ENCODE peak calls at places on chromosomes 12 and 14, in five cellular contexts. Q is mesendoderm; D is CD8-positive, alpha-beta memory T cell; K is tibial artery; W is PC-3. I is an unnamed sample. For H3K4me1, the result is how much of the 10 kb centered on the place peaks cover.

GRCh38 chr12:108425238-108425795 is 86.2 kb upstream of the CMKLR1 start:
- DNase-seq in Q (peak), D (no peak), K (no peak), W (no peak), I (no peak)

GRCh38 chr14:105526781-105527380 is 498 bp downstream of the TMEM121 start:
- DNase-seq in Q (no peak), D (no peak), K (no peak), W (no peak), I (no peak)

GRCh38 chr12:50053583-50053982 is 3.8 kb upstream of the ASIC1 start:
- DNase-seq in Q (no peak), D (no peak), K (no peak), W (no peak), I (no peak)

GRCh38 chr12:91818236-91819131 is 327.2 kb downstream of the BTG1 start:
- DNase-seq in Q (no peak), D (no peak), K (no peak), W (no peak), I (no peak)

GRCh38 chr14:101732128-101732527 is 29.4 kb upstream of the PPP2R5C start:
- DNase-seq in Q (no peak), D (no peak), K (no peak), W (peak), I (no peak)

GRCh38 chr14:55814064-55814463 is 234.1 kb downstream of the KTN1 start:
- DNase-seq in Q (no peak), D (no peak), K (no peak), W (peak), I (no peak)

GRCh38 chr14:52220924-52221802 is 46.3 kb upstream of the PTGDR start:
- DNase-seq in Q (no peak), D (no peak), K (no peak), W (no peak), I (no peak)

GRCh38 chr12:92208613-92209121 is 63.0 kb upstream of the BTG1 start:
- DNase-seq in Q (peak), D (no peak), K (no peak), W (peak), I (no peak)

GRCh38 chr12:93568091-93568490 is 4.4 kb upstream of the SOCS2 start:
- DNase-seq in Q (no peak), D (no peak), K (no peak), W (no peak), I (no peak)

GRCh38 chr12:109870648-109871047 is 9.7 kb downstream of the GLTP start:
- DNase-seq in Q (no peak), D (no peak), K (no peak), W (no peak), I (no peak)

GRCh38 chr12:48970702-48971334 is 717 bp downstream of the WNT10B start:
- DNase-seq in Q (no peak), D (no peak), K (no peak), W (no peak), I (no peak)

GRCh38 chr14:64556526-64556925 is 6.8 kb downstream of the PPP1R36 start:
- DNase-seq in Q (peak), D (no peak), K (no peak), W (peak), I (no peak)

GRCh38 chr12:106581543-106582263 is 1.1 kb upstream of the RFX4 start:
- DNase-seq in Q (peak), D (no peak), K (no peak), W (no peak), I (no peak)

GRCh38 chr14:27995688-27996087 is 770.9 kb upstream of the FOXG1 start:
- DNase-seq in Q (no peak), D (no peak), K (no peak), W (no peak), I (no peak)

GRCh38 chr12:51393676-51394545 is 2.7 kb upstream of the GALNT6 start:
- DNase-seq in Q (no peak), D (peak), K (no peak), W (peak), I (peak)

GRCh38 chr12:51871918-51872688 is 15.8 kb upstream of the ANKRD33 start:
- DNase-seq in Q (no peak), D (no peak), K (no peak), W (no peak), I (no peak)

GRCh38 chr12:49330631-49331359 is 6.2 kb downstream of the C1QL4 start:
- DNase-seq in Q (no peak), D (no peak), K (no peak), W (no peak), I (no peak)

GRCh38 chr14:100842799-100843198 is 16.9 kb downstream of the MEG3 start:
- DNase-seq in Q (no peak), D (no peak), K (no peak), W (no peak), I (no peak)

GRCh38 chr14:67729072-67729561 is 27.4 kb downstream of the RDH12 start:
- DNase-seq in Q (peak), D (no peak), K (no peak), W (no peak), I (no peak)

GRCh38 chr14:36227802-36228201 is 51.3 kb upstream of the PTCSC3 start:
- DNase-seq in Q (no peak), D (no peak), K (no peak), W (peak), I (no peak)

GRCh38 chr14:64918216-64918615 is 4.0 kb downstream of the CHURC1 start:
- DNase-seq in Q (no peak), D (no peak), K (no peak), W (no peak), I (no peak)

GRCh38 chr12:98894412-98895085 is 249.5 kb downstream of the APAF1 start:
- DNase-seq in Q (peak), D (no peak), K (no peak), W (no peak), I (no peak)

GRCh38 chr14:24441904-24442239 is 704 bp downstream of the SDR39U1 start:
- DNase-seq in Q (no peak), D (no peak), K (no peak), W (peak), I (no peak)

GRCh38 chr14:80965041-80965440 is 9.6 kb downstream of the TSHR start:
- DNase-seq in Q (no peak), D (no peak), K (no peak), W (no peak), I (no peak)

GRCh38 chr12:51593539-51593938 is 2.5 kb downstream of the SCN8A start:
- DNase-seq in Q (peak), D (no peak), K (no peak), W (peak), I (no peak)

GRCh38 chr12:131604146-131604844 is 106.6 kb upstream of the SFSWAP start:
- DNase-seq in Q (no peak), D (peak), K (no peak), W (no peak), I (peak)

GRCh38 chr12:132727091-132727794 is 16.6 kb downstream of the PGAM5 start:
- DNase-seq in Q (no peak), D (no peak), K (no peak), W (no peak), I (no peak)

GRCh38 chr12:3746758-3747157 is 6.2 kb downstream of the CRACR2A start:
- DNase-seq in Q (no peak), D (no peak), K (no peak), W (no peak), I (no peak)

GRCh38 chr12:115312901-115313300 is 628.9 kb upstream of the TBX3 start:
- DNase-seq in Q (no peak), D (no peak), K (no peak), W (peak), I (no peak)

GRCh38 chr12:97308576-97309198 is 153.9 kb upstream of the RMST start:
- DNase-seq in Q (peak), D (no peak), K (no peak), W (peak), I (no peak)

GRCh38 chr14:68444449-68445168 is 348.3 kb downstream of the ZFP36L1 start:
- DNase-seq in Q (no peak), D (no peak), K (no peak), W (peak), I (no peak)

GRCh38 chr12:51753980-51754675 is 94.4 kb downstream of the FIGNL2 start:
- DNase-seq in Q (no peak), D (no peak), K (no peak), W (no peak), I (no peak)

GRCh38 chr14:50677527-50678063 is 9.5 kb upstream of the SAV1 start:
- DNase-seq in Q (peak), D (no peak), K (no peak), W (peak), I (no peak)

GRCh38 chr12:10406725-10407124 is 2.8 kb downstream of the KLRC4 start:
- DNase-seq in Q (no peak), D (no peak), K (peak), W (no peak), I (no peak)

GRCh38 chr14:77007975-77008421 is 20.5 kb downstream of the IRF2BPL start:
- DNase-seq in Q (no peak), D (no peak), K (peak), W (peak), I (no peak)

GRCh38 chr12:68483592-68484373 is 126.9 kb upstream of the RAP1B start:
- DNase-seq in Q (no peak), D (no peak), K (no peak), W (peak), I (no peak)

GRCh38 chr12:66539451-66539850 is 139.4 kb downstream of the GRIP1 start:
- DNase-seq in Q (no peak), D (no peak), K (no peak), W (no peak), I (no peak)
- H3K27ac ChIP-seq in Q (no peak), D (no peak), K (no peak), W (no peak), I (no peak)

GRCh38 chr12:56186957-56187356 is 2.3 kb downstream of the SMARCC2 start:
- DNase-seq in Q (no peak), D (no peak), K (no peak), W (no peak), I (no peak)
- H3K4me3 ChIP-seq in Q (no peak), D (no peak), K (no peak), W (no peak), I (no peak)

DNA sequence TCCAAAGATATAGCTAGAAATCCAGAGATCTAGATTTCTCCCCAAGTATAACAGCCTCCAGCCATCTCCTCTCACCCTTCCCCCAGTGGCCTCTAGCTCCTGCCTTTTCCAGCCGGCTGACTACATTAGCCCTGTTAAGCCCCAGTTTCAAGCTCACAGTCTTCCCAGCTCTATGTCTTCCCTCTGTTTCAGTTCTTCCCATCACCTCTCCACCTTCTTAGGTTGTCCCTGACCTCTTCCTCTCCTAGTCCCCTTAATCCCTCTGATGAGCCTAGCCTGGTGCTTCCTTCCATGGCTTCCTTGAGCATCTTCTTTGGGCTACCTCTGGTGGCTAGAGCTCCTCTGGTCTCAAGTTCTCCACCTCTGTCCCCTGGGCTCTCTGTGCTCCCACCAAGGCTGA is 944 bp upstream of the GDF11 start:
- DNase-seq in Q (no peak), D (no peak), K (no peak), W (no peak), I (no peak)
- H3K4me1 ChIP-seq in Q (under half), D (under half), K (under half), W (under half), I (under half)

DNA sequence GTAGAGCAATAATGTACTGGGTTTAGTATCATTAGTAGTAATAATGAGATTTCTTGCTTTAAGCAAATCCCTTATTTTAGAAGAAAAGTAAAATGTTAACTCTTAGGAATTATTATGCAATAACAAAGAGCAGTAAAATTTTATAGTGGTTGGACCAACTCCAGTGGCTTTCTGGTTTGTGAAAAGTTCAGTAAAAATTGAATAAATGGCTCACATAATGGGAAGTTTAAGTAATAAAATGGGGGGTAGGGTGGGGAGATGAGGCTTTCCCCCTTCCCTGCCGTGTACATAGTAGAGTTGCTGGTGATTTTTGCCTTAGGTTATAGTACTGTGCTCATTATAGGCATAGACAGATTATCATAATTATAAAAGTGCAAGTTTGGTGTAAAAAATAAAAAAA is 250.6 kb upstream of the ATP2B1 start:
- DNase-seq in Q (no peak), D (no peak), K (no peak), W (peak), I (no peak)
- H3K27ac ChIP-seq in Q (no peak), D (no peak), K (no peak), W (peak), I (no peak)